ENCODE peak calls at places on chromosomes 4 and X, in ten cellular contexts. I is transverse colon; R is bronchial epithelial cell; X is GM12865; G is endothelial cell of umbilical vein; V is ovary; P is AG04450; Y is CD8-positive, alpha-beta T cell; K is choroid plexus epithelial cell; M is cardiac muscle cell. N is an unnamed sample.

GRCh38 chr4:1294891-1295290 is 5.2 kb downstream of the MAEA start:
- DNase-seq in I (no peak), R (no peak), X (no peak), G (no peak), V (no peak), P (no peak), Y (no peak), K (no peak), M (no peak), N (no peak)

GRCh38 chrX:66680451-66680850 is 41.6 kb upstream of the EDA2R start:
- DNase-seq in I (no peak), R (peak; percentile 57), X (no peak), G (no peak), V (no peak), P (peak; percentile 4), Y (no peak), K (peak; percentile 30), M (peak; percentile 16), N (no peak)

GRCh38 chr4:118224239-118224829 is 128.5 kb downstream of the PRSS12 start:
- DNase-seq in I (no peak), R (peak; percentile 69), X (peak; percentile 53), G (peak; percentile 69), V (no peak), P (peak; percentile 18), Y (no peak), K (peak; percentile 86), M (peak; percentile 81), N (peak; percentile 16)

GRCh38 chr4:139902328-139903217 is 237.0 kb downstream of the MGST2 start:
- DNase-seq in I (no peak), R (peak; percentile 3), X (no peak), G (no peak), V (peak; percentile 49), P (no peak), Y (no peak), K (peak; percentile 40), M (no peak), N (no peak)

GRCh38 chr4:34644716-34645115 is 1599.6 kb downstream of the ARAP2 start:
- DNase-seq in I (no peak), R (no peak), X (no peak), G (no peak), V (no peak), P (no peak), Y (no peak), K (no peak), M (no peak), N (peak; percentile 33)

GRCh38 chr4:121674191-121674590 is 22.6 kb downstream of the ANXA5 start:
- DNase-seq in I (no peak), R (no peak), X (no peak), G (no peak), V (no peak), P (no peak), Y (no peak), K (no peak), M (no peak), N (no peak)

GRCh38 chr4:2694691-2695090 is 61.4 kb downstream of the TNIP2 start:
- DNase-seq in I (no peak), R (no peak), X (no peak), G (no peak), V (no peak), P (no peak), Y (no peak), K (peak; percentile 90), M (no peak), N (no peak)

GRCh38 chrX:38249965-38250364 is 29.3 kb upstream of the SRPX start:
- DNase-seq in I (no peak), R (no peak), X (no peak), G (peak; percentile 68), V (no peak), P (no peak), Y (no peak), K (peak; percentile 49), M (peak; percentile 57), N (no peak)

GRCh38 chrX:40729923-40730584 is 5.3 kb downstream of the MED14 start:
- DNase-seq in I (peak; percentile 30), R (no peak), X (no peak), G (no peak), V (no peak), P (no peak), Y (no peak), K (no peak), M (no peak), N (no peak)

GRCh38 chrX:68703369-68703768 is 55.9 kb downstream of the STARD8 start:
- DNase-seq in I (no peak), R (no peak), X (no peak), G (no peak), V (no peak), P (no peak), Y (no peak), K (no peak), M (no peak), N (no peak)

GRCh38 chr4:179867300-179867878 is 2375.8 kb upstream of the TENM3 start:
- DNase-seq in I (peak; percentile 51), R (peak; percentile 24), X (peak; percentile 75), G (no peak), V (peak; percentile 32), P (peak; percentile 44), Y (peak; percentile 5), K (peak; percentile 1), M (no peak), N (no peak)

GRCh38 chrX:149372861-149373260 is 132.2 kb downstream of the IDS start:
- DNase-seq in I (no peak), R (no peak), X (no peak), G (no peak), V (no peak), P (no peak), Y (no peak), K (no peak), M (no peak), N (no peak)

GRCh38 chr4:183823394-183823793 is 81.7 kb upstream of the STOX2 start:
- DNase-seq in I (peak; percentile 44), R (peak; percentile 61), X (no peak), G (no peak), V (no peak), P (no peak), Y (no peak), K (peak; percentile 24), M (peak; percentile 89), N (peak; percentile 86)

GRCh38 chrX:131762802-131763234 is 218.9 kb downstream of the OR13H1 start:
- DNase-seq in I (peak; percentile 61), R (no peak), X (peak; percentile 28), G (no peak), V (no peak), P (no peak), Y (peak; percentile 61), K (no peak), M (no peak), N (no peak)

GRCh38 chr4:167021545-167022155 is 212.6 kb downstream of the SPOCK3 start:
- DNase-seq in I (peak; percentile 56), R (peak; percentile 55), X (peak; percentile 79), G (peak; percentile 70), V (peak; percentile 53), P (peak; percentile 7), Y (peak; percentile 17), K (peak; percentile 81), M (peak; percentile 80), N (no peak)

GRCh38 chr4:10608501-10609219 is 75.9 kb downstream of the CLNK start:
- DNase-seq in I (no peak), R (no peak), X (no peak), G (no peak), V (no peak), P (no peak), Y (no peak), K (peak; percentile 42), M (no peak), N (no peak)

GRCh38 chr4:99201687-99202086 is 17.4 kb downstream of the ADH6 start:
- DNase-seq in I (no peak), R (peak; percentile 15), X (no peak), G (no peak), V (no peak), P (no peak), Y (no peak), K (peak; percentile 76), M (peak; percentile 85), N (no peak)
- TF ChIP-seq CTCF in I (peak; percentile 41), R (no peak), X (no peak), G (no peak), V (peak; percentile 34), P (peak; percentile 45), Y (no peak), K (peak; percentile 46), M (peak; percentile 47), N (peak; percentile 17)

GRCh38 chrX:10769696-10770619 is 149.6 kb upstream of the MID1 start:
- DNase-seq in I (no peak), R (peak; percentile 40), X (no peak), G (peak; percentile 27), V (no peak), P (peak; percentile 4), Y (no peak), K (peak; percentile 62), M (peak; percentile 47), N (no peak)
- H3K4me3 ChIP-seq in I (no peak overlapping the region), R (no peak overlapping the region), X (no peak overlapping the region), G (no peak overlapping the region), V (no peak overlapping the region), P (peak overlapping the region; percentile 41), Y (no peak overlapping the region), K (peak overlapping the region; percentile 44), M (no peak overlapping the region), N (peak overlapping the region; percentile 2)

DNA sequence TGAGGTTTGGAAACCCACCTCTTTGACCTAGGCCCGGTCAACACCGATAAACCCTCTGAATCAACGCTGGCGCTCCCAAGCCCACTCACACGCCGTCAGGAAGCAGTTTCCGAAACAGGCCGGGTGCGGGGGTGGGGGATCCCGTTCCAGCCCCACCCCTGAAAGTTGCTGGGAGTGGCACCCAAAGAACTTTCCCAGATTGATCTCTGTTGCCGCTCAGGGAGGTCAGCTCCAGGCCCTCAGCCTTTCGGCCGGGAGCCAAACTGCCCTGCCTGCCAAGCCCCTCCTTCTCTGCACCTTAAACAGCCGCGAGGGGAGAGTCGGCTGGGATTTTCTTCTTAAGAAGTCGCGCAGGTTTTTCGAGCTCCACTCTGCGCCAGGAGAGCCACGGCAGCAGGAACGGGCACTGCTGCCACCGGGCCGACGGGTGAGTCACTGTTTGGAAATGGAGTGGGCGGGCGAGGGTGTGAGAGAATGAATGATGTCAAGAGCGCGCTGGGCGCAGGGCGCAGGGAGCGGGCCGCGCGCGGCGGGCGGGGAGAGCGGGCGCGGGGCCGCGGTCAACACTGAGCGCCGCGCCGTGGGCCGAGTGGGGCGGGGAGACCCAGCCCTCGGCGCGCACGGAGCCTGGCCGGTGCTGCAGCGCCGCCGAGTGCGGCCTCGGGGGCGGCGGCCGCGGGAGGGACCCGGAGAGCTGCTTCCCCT is at the start of gene SGMS2:
- DNase-seq in I (peak; percentile 90), R (peak; percentile 95), X (no peak), G (peak; percentile 91), V (peak; percentile 78), P (peak; percentile 54), Y (peak; percentile 7), K (peak; percentile 81), M (peak; percentile 92), N (peak; percentile 90)
- TF ChIP-seq CTCF in I (no peak), R (no peak), X (no peak), G (no peak), V (no peak), P (no peak), Y (no peak), K (no peak), M (no peak), N (no peak)

DNA sequence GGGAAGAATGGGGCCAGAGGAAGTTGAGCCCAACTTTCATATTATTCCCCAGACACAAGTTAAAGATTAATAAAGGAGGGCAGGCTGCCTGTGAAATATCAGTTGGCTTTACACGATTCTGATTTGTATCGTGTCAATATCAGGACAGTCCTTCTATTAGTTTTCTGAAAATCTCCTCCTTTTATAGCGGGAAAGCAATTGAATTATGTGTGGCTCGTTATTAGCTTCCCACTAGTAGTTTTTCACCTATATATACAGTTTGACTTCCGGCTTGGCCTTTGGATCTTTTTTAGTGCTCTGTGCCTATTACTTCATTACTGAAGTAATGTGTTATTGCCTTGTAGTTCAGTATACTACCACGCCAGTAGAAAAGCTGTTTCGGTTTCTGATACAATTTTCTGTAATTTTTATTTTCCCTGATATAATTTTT is 1.8 kb downstream of the PDLIM5 start:
- DNase-seq in I (no peak), R (no peak), X (no peak), G (peak; percentile 46), V (no peak), P (no peak), Y (no peak), K (no peak), M (peak; percentile 30), N (no peak)
- H3K4me3 ChIP-seq in I (peak overlapping the region; percentile 94), R (peak overlapping the region; percentile 98), X (peak overlapping the region; percentile 96), G (peak overlapping the region; percentile 60), V (peak overlapping the region; percentile 92), P (peak overlapping the region; percentile 87), Y (no peak overlapping the region), K (peak overlapping the region; percentile 87), M (peak overlapping the region; percentile 94), N (peak overlapping the region; percentile 96)